ENCODE peak calls at places on chromosomes 16 and 17, in five cellular contexts. P is A549, M is K562, R is endothelial cell of umbilical vein, H is HepG2. N is an unnamed sample.

GRCh38 chr17:45720386-45720785 is 63.7 kb upstream of the CRHR1 start:
- DNase-seq in M (no peak), H (no peak), R (no peak), P (no peak), N (no peak)

GRCh38 chr16:35239561-35239960 is 1780.1 kb downstream of the TP53TG3F start:
- DNase-seq in P (no peak), H (no peak), M (no peak), R (no peak), N (no peak)

GRCh38 chr16:2798723-2799204 is 494 bp downstream of the PRSS41 start:
- DNase-seq in M (no peak), R (no peak), P (no peak), H (no peak), N (no peak)

GRCh38 chr16:19745286-19746018 is 27.4 kb downstream of the IQCK start:
- DNase-seq in M (no peak), R (no peak), P (no peak), H (no peak), N (no peak)

GRCh38 chr17:9728564-9728963 is 62.8 kb downstream of the DHRS7C start:
- DNase-seq in H (no peak), P (no peak), R (no peak), M (no peak), N (no peak)

GRCh38 chr16:15682105-15682570 is 32.1 kb downstream of the NDE1 start:
- DNase-seq in H (peak; percentile 89), M (peak; percentile 57), P (peak; percentile 80), R (peak; percentile 84), N (peak; percentile 70)

GRCh38 chr17:82030470-82031302 is 792 bp upstream of the RAC3 start:
- DNase-seq in M (peak; percentile 71), P (peak; percentile 93), H (no peak), R (peak; percentile 81), N (peak; percentile 90)

GRCh38 chr16:83983491-83983890 is 15.4 kb downstream of the NECAB2 start:
- DNase-seq in R (no peak), M (no peak), P (no peak), H (no peak), N (no peak)

GRCh38 chr17:63830278-63830677 is 2.8 kb upstream of the FTSJ3 start:
- DNase-seq in P (no peak), M (no peak), H (no peak), R (no peak), N (no peak)

GRCh38 chr17:37107406-37108083 is 158.8 kb downstream of the AATF start:
- DNase-seq in H (no peak), M (no peak), R (no peak), P (no peak), N (no peak)

GRCh38 chr17:37111329-37111728 is 162.6 kb downstream of the AATF start:
- DNase-seq in M (no peak), R (no peak), H (no peak), P (no peak), N (no peak)

GRCh38 chr17:37106049-37106448 is 157.3 kb downstream of the AATF start:
- DNase-seq in H (no peak), M (no peak), P (no peak), R (no peak), N (no peak)

GRCh38 chr17:37110816-37111215 is 162.1 kb downstream of the AATF start:
- DNase-seq in R (no peak), P (no peak), M (no peak), H (no peak), N (no peak)

DNA sequence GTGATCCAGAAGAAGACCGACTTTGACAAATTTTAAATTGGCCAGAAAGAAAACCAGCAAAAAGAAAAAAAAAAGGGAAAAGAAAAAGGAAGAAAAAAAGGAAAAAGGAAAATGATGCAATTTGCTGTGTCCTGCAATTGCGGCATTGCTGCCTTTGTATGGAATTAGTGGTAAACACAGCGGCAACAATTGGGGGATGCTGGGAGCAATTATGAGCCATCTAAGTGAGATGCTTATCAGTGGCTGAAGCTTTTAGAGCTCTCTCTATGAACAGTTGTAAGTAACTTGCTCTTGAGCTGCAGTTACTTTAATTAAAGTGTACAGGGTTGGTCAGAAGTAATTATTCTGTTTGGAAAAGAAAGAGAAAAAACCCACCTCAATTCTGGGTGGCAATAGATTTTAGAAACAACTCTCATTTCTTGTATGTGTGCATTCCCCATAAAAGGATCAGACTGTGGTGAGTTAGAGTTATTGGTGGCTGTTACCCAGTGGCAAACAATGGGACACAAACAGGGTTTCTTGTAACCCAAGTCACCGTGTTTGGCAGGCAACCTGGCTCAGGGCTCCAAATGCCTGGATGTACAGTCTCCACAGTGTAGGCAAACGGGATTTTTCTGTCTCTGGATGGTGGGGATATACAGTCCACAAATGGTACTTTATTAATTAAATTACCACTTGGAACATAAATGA is 161.4 kb downstream of the AATF start:
- DNase-seq in H (no peak), R (peak; percentile 16), P (no peak), M (no peak), N (no peak)
- TF ChIP-seq MYC in H (no peak), R (no peak), P (no peak), M (no peak), N (no peak)

DNA sequence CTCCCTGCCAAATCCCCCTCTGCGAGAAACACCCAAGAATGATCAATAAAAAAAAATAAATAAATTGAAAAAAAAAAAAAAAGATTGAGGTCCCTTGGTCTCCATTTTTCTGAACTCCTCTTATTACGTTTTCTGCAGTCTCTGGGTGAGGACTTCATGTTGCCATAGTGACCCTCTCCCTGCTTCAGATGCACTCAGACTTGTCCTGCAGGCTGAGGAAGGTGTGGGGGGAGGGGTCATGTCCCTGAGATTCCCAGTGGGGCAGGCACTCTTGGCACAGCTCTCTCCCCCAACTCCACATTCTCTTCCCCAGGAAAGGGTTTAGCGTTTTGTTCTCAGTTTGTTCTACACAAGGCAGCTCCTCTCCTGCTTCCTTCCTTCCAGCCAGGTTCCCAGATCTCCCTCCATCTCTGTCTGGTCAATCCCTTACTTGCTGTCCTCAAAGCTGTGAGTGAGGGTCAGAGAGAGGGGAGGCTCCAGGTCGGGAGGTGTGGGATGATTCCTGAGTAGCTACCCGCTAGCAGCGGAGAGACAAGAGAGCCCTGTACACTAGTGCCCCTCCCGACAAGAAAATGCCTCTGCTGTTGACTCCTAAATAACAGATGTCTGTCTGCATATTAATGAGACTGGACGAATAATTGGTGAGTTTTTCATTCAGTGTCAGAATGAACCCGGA is 9.1 kb downstream of the RND2 start:
- DNase-seq in H (no peak), M (no peak), R (no peak), P (no peak), N (no peak)
- H3K4me3 ChIP-seq in H (no peak overlapping the region), M (no peak overlapping the region), R (no peak overlapping the region), P (no peak overlapping the region), N (no peak overlapping the region)

GRCh38 chr17:34826332-34826731 is 134.9 kb downstream of the CCT6B start:
- DNase-seq in M (peak; percentile 19), P (peak; percentile 59), R (no peak), H (no peak), N (no peak)
- TF ChIP-seq MYC in M (no peak), P (no peak), R (no peak), H (no peak), N (no peak)

DNA sequence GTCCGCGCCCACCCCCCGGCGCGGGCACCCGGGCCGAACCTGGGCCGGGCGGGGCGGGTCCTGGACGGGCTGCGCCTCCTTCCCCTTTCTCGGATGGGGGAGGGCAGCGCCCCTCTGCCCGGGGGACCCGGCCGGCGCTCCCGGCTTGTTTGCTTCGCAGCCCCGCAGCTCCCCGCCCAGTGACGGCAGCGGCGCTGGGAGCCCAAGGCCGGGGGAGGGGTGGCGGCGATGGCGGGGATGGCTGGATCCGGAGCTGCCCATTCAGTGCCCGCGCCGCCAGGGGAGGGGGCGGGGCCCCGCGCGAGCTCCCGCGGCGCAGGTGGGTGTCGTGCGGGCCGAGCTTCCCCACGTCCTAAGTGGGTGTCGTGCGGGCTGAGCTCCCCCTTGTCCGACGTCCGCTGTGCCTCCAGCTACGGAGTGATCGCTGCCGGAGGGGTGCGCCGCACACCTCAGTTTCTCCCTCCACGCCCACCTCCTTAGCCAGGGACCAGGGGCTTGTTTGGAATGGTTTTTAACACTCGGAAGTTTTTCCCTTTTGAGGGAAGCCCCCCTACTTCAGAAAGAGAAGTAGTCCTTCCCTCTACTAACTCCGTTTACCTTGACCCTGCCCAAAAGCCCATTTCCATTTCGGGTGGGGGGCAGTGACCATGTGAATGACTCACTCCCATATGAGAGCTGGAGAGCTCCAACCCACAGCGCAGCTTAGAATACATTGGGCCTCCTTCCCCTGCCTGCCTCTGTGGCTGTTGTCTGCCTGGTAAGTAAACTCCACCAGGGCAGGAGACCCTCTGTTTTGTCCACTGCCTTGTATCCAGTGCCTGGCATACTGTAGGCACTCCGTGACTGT is 733 bp downstream of the SGSM2 start:
- DNase-seq in R (peak; percentile 73), M (peak; percentile 76), P (peak; percentile 65), H (peak; percentile 46), N (peak; percentile 68)
- H3K4me3 ChIP-seq in R (peak overlapping the region; percentile 50), M (peak overlapping the region; percentile 68), P (peak overlapping the region; percentile 99), H (peak overlapping the region; percentile 100), N (peak overlapping the region; percentile 52)

DNA sequence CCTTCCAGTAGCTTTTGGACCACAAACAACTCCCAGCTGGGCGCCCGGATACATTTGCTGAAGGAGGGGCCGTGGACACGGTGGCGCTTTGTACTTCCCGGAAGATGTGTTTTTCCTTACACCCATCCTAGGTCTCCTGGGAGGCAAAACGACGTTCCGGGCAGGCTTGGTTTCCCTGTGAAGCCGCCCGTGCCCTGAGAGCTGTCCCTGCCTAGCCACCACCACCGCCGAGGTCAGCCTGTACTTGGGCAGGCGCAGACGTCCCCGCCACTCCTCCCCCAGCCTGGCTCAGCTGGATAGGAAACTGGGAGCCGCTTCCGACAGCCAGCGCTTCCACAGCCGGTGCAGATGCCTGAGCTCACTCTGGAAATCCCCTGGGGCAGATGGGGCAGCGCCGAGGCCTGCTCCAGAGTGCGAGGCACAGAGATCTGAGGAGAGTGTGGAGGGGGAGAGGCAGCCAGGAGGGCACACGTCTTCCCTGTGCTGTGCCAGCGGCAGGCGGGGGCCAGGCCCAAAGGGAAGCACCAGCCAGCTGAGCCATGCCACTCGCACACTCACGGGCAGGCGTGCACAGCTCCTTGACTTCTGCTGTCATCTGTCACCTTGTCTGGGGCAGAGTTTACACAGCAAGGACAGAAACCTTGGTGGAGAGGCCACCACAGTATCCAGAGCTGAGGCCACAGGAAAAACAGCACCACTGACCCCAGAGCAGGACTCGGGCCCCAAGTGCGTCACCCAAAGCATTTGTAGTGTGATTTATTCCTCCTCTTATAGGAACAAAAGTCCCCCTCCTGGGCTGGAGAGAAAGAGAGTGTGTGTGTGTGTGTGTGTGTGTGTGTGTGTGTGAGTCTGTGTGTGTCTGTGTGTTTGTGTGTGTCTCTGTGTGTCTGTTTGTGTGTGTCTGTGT is 3.0 kb downstream of the RHBDF2 start:
- DNase-seq in H (peak; percentile 55), P (peak; percentile 70), M (no peak), R (peak; percentile 93), N (no peak)
- TF ChIP-seq MYC in H (peak; percentile 81), P (no peak), M (no peak), R (no peak), N (no peak)

GRCh38 chr17:3666516-3666915 is 1.9 kb downstream of the TAX1BP3 start:
- DNase-seq in R (no peak), M (no peak), P (no peak), H (no peak), N (no peak)
- H3K4me3 ChIP-seq in R (no peak overlapping the region), M (no peak overlapping the region), P (peak overlapping the region; percentile 82), H (no peak overlapping the region), N (no peak overlapping the region)

DNA sequence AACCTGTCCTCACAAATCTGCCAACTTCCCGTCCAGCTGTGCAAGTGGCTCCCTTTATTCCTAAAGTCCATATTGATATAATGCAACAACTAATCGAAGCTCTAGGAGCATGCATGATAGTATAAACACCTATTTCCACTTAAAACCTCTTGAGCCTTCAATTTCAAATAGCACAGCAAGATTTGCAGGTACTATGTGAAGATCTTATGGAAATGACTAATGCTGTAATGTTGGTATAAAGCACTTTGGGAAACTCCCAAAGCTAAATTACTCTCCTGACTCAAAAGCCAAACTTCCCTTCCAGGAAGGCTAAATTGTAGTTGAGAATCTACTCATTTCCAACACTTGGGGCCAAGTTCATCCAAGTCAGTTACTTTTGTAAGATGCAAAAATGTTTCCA is 287.6 kb upstream of the CDH11 start:
- DNase-seq in M (no peak), R (peak; percentile 6), P (no peak), H (no peak), N (no peak)
- TF ChIP-seq MYC in M (no peak), R (no peak), P (no peak), H (no peak), N (no peak)

N was measured in NB4.